ENCODE peak calls at places on chromosomes 3 and 15, in eight cellular contexts. F is fibroblast of villous mesenchyme; U is activated naive CD4-positive, alpha-beta T cell treated with anti-CD3 and anti-CD28 coated beads, Interleukin-2, amount 10 ng/mL, durations not matched to agents 7 days and 5 days; G is T-cell; Z is GM03348; E is iPS DF 19.7; I is NCI-H345; T is caudate nucleus. R is an unnamed sample.

GRCh38 chr15:90049666-90050604 is 48.8 kb downstream of the ZNF710 start:
- DNase-seq in F (no peak), U (no peak), G (no peak), Z (no peak), E (no peak), I (peak), T (no peak), R (no peak)

GRCh38 chr15:66043264-66043663 is 174.0 kb downstream of the RAB11A start:
- DNase-seq in F (no peak), U (no peak), G (no peak), Z (no peak), E (no peak), I (no peak), T (no peak), R (no peak)

GRCh38 chr3:125310623-125311076 is 64.5 kb downstream of the ZNF148 start:
- DNase-seq in F (peak), U (peak), G (peak), Z (no peak), E (no peak), I (no peak), T (no peak), R (peak)

GRCh38 chr15:32709295-32710033 is 8.3 kb upstream of the GREM1 start:
- DNase-seq in F (no peak), U (no peak), G (no peak), Z (no peak), E (no peak), I (no peak), T (no peak), R (no peak)

GRCh38 chr3:42505849-42506410 is 3.5 kb downstream of the VIPR1 start:
- DNase-seq in F (no peak), U (peak), G (no peak), Z (no peak), E (no peak), I (no peak), T (no peak), R (no peak)

GRCh38 chr3:14520967-14521366 is 19.2 kb downstream of the GRIP2 start:
- DNase-seq in F (no peak), U (no peak), G (no peak), Z (no peak), E (no peak), I (no peak), T (no peak), R (no peak)

GRCh38 chr15:67828969-67829646 is 3.8 kb downstream of the SKOR1 start:
- DNase-seq in F (no peak), U (no peak), G (no peak), Z (no peak), E (no peak), I (no peak), T (no peak), R (no peak)

GRCh38 chr3:120559228-120560061 is 36.7 kb upstream of the NDUFB4 start:
- DNase-seq in F (peak), U (no peak), G (no peak), Z (peak), E (no peak), I (peak), T (no peak), R (no peak)

GRCh38 chr3:177875786-177876476 is 660.3 kb upstream of the KCNMB2 start:
- DNase-seq in F (no peak), U (no peak), G (no peak), Z (peak), E (no peak), I (no peak), T (no peak), R (no peak)

GRCh38 chr3:163817015-163817414 is 1261.3 kb downstream of the SI start:
- DNase-seq in F (no peak), U (no peak), G (no peak), Z (no peak), E (no peak), I (no peak), T (no peak), R (no peak)

GRCh38 chr3:177419904-177420601 is 222.8 kb upstream of the TBL1XR1 start:
- DNase-seq in F (no peak), U (no peak), G (no peak), Z (peak), E (no peak), I (no peak), T (no peak), R (no peak)

GRCh38 chr3:155387571-155387970 is 94.1 kb upstream of the STRIT1 start:
- DNase-seq in F (no peak), U (no peak), G (no peak), Z (no peak), E (no peak), I (no peak), T (no peak), R (no peak)

GRCh38 chr3:187185759-187186158 is 11.5 kb upstream of the RTP1 start:
- DNase-seq in F (no peak), U (no peak), G (no peak), Z (no peak), E (peak), I (no peak), T (no peak), R (no peak)